ENCODE peak calls at places on chromosomes 4 and X, in nine cellular contexts. One of them, this sample, is unnamed.

GRCh38 chr4:29459926-29460325 is 1260.2 kb upstream of the PCDH7 start:
- DNase-seq in mesothelial cell of epicardium: no peak
- DNase-seq in mucosa of descending colon: no peak
- DNase-seq in progenitor cell of endocrine pancreas: no peak
- DNase-seq in AG09319: no peak
- DNase-seq in glutamatergic neuron: no peak
- DNase-seq in endodermal cell: no peak
- DNase-seq in HCT116: no peak
- DNase-seq in left ventricle myocardium inferior: no peak
- DNase-seq in this sample: no peak

GRCh38 chr4:152458801-152459302 is 77.0 kb downstream of the FBXW7 start:
- DNase-seq in HCT116: no peak
- DNase-seq in left ventricle myocardium inferior: no peak
- DNase-seq in mucosa of descending colon: no peak
- DNase-seq in mesothelial cell of epicardium: no peak
- DNase-seq in glutamatergic neuron: no peak
- DNase-seq in endodermal cell: no peak
- DNase-seq in progenitor cell of endocrine pancreas: no peak
- DNase-seq in AG09319: no peak
- DNase-seq in this sample: no peak

GRCh38 chr4:46549125-46549524 is 159.2 kb upstream of the GABRA2 start:
- DNase-seq in mucosa of descending colon: no peak
- DNase-seq in HCT116: no peak
- DNase-seq in mesothelial cell of epicardium: no peak
- DNase-seq in left ventricle myocardium inferior: no peak
- DNase-seq in endodermal cell: no peak
- DNase-seq in progenitor cell of endocrine pancreas: no peak
- DNase-seq in AG09319: no peak
- DNase-seq in glutamatergic neuron: no peak
- DNase-seq in this sample: no peak

GRCh38 chr4:20395160-20395773 is 143.6 kb downstream of the SLIT2 start:
- DNase-seq in progenitor cell of endocrine pancreas: peak
- DNase-seq in glutamatergic neuron: peak
- DNase-seq in AG09319: no peak
- DNase-seq in endodermal cell: peak
- DNase-seq in HCT116: peak
- DNase-seq in mucosa of descending colon: no peak
- DNase-seq in mesothelial cell of epicardium: no peak
- DNase-seq in left ventricle myocardium inferior: no peak
- DNase-seq in this sample: no peak

GRCh38 chr4:152696764-152697250 is 17.0 kb upstream of the TMEM154 start:
- DNase-seq in left ventricle myocardium inferior: no peak
- DNase-seq in mesothelial cell of epicardium: no peak
- DNase-seq in endodermal cell: no peak
- DNase-seq in HCT116: peak
- DNase-seq in AG09319: no peak
- DNase-seq in progenitor cell of endocrine pancreas: no peak
- DNase-seq in glutamatergic neuron: no peak
- DNase-seq in mucosa of descending colon: no peak
- DNase-seq in this sample: no peak

GRCh38 chr4:13559414-13559813 is 15.1 kb upstream of the NKX3-2 start:
- DNase-seq in AG09319: peak
- DNase-seq in mesothelial cell of epicardium: no peak
- DNase-seq in glutamatergic neuron: no peak
- DNase-seq in progenitor cell of endocrine pancreas: no peak
- DNase-seq in left ventricle myocardium inferior: no peak
- DNase-seq in endodermal cell: no peak
- DNase-seq in mucosa of descending colon: no peak
- DNase-seq in HCT116: no peak
- DNase-seq in this sample: no peak

GRCh38 chr4:26356067-26356466 is 35.3 kb downstream of the RBPJ start:
- DNase-seq in mesothelial cell of epicardium: no peak
- DNase-seq in AG09319: no peak
- DNase-seq in progenitor cell of endocrine pancreas: no peak
- DNase-seq in mucosa of descending colon: no peak
- DNase-seq in glutamatergic neuron: no peak
- DNase-seq in endodermal cell: no peak
- DNase-seq in HCT116: no peak
- DNase-seq in left ventricle myocardium inferior: no peak
- DNase-seq in this sample: no peak

GRCh38 chrX:135688137-135688536 is 25.3 kb upstream of the CT45A1 start:
- DNase-seq in mesothelial cell of epicardium: no peak
- DNase-seq in glutamatergic neuron: peak
- DNase-seq in endodermal cell: peak
- DNase-seq in AG09319: no peak
- DNase-seq in HCT116: peak
- DNase-seq in progenitor cell of endocrine pancreas: no peak
- DNase-seq in mucosa of descending colon: no peak
- DNase-seq in left ventricle myocardium inferior: no peak
- DNase-seq in this sample: no peak

GRCh38 chr4:104490096-104490769 is 4.5 kb downstream of the CXXC4 start:
- DNase-seq in mucosa of descending colon: no peak
- DNase-seq in glutamatergic neuron: no peak
- DNase-seq in AG09319: no peak
- DNase-seq in endodermal cell: peak
- DNase-seq in HCT116: no peak
- DNase-seq in left ventricle myocardium inferior: no peak
- DNase-seq in progenitor cell of endocrine pancreas: no peak
- DNase-seq in mesothelial cell of epicardium: no peak
- DNase-seq in this sample: no peak

GRCh38 chrX:51420610-51421009 is 75.8 kb downstream of the NUDT11 start:
- DNase-seq in mucosa of descending colon: no peak
- DNase-seq in mesothelial cell of epicardium: no peak
- DNase-seq in left ventricle myocardium inferior: no peak
- DNase-seq in progenitor cell of endocrine pancreas: no peak
- DNase-seq in endodermal cell: no peak
- DNase-seq in glutamatergic neuron: no peak
- DNase-seq in AG09319: no peak
- DNase-seq in HCT116: peak
- DNase-seq in this sample: no peak

GRCh38 chrX:12390301-12390700 is 252.0 kb downstream of the FRMPD4 start:
- DNase-seq in progenitor cell of endocrine pancreas: no peak
- DNase-seq in glutamatergic neuron: no peak
- DNase-seq in AG09319: no peak
- DNase-seq in endodermal cell: no peak
- DNase-seq in HCT116: no peak
- DNase-seq in left ventricle myocardium inferior: no peak
- DNase-seq in mesothelial cell of epicardium: no peak
- DNase-seq in mucosa of descending colon: no peak
- DNase-seq in this sample: no peak

GRCh38 chr4:139814285-139815015 is 148.8 kb downstream of the MGST2 start:
- DNase-seq in progenitor cell of endocrine pancreas: no peak
- DNase-seq in glutamatergic neuron: no peak
- DNase-seq in left ventricle myocardium inferior: no peak
- DNase-seq in AG09319: no peak
- DNase-seq in HCT116: no peak
- DNase-seq in endodermal cell: no peak
- DNase-seq in mucosa of descending colon: no peak
- DNase-seq in mesothelial cell of epicardium: no peak
- DNase-seq in this sample: no peak

GRCh38 chr4:176123710-176124407 is 58.2 kb downstream of the WDR17 start:
- DNase-seq in mesothelial cell of epicardium: no peak
- DNase-seq in glutamatergic neuron: peak
- DNase-seq in left ventricle myocardium inferior: no peak
- DNase-seq in HCT116: peak
- DNase-seq in progenitor cell of endocrine pancreas: no peak
- DNase-seq in endodermal cell: peak
- DNase-seq in AG09319: no peak
- DNase-seq in mucosa of descending colon: no peak
- DNase-seq in this sample: no peak

GRCh38 chrX:6460893-6461490 is 73.9 kb downstream of the VCX3A start:
- DNase-seq in left ventricle myocardium inferior: no peak
- DNase-seq in progenitor cell of endocrine pancreas: no peak
- DNase-seq in HCT116: no peak
- DNase-seq in glutamatergic neuron: no peak
- DNase-seq in AG09319: no peak
- DNase-seq in mesothelial cell of epicardium: no peak
- DNase-seq in endodermal cell: no peak
- DNase-seq in mucosa of descending colon: no peak
- DNase-seq in this sample: no peak

GRCh38 chr4:159946983-159947645 is 844.2 kb downstream of the RAPGEF2 start:
- DNase-seq in progenitor cell of endocrine pancreas: no peak
- DNase-seq in AG09319: no peak
- DNase-seq in glutamatergic neuron: no peak
- DNase-seq in endodermal cell: no peak
- DNase-seq in left ventricle myocardium inferior: no peak
- DNase-seq in mesothelial cell of epicardium: no peak
- DNase-seq in mucosa of descending colon: no peak
- DNase-seq in HCT116: peak
- DNase-seq in this sample: no peak

GRCh38 chr4:37890501-37891220 is at the start of gene TBC1D1:
- DNase-seq in endodermal cell: peak
- DNase-seq in mucosa of descending colon: peak
- DNase-seq in mesothelial cell of epicardium: no peak
- DNase-seq in glutamatergic neuron: peak
- DNase-seq in AG09319: no peak
- DNase-seq in progenitor cell of endocrine pancreas: peak
- DNase-seq in left ventricle myocardium inferior: peak
- DNase-seq in HCT116: no peak
- DNase-seq in this sample: peak

GRCh38 chrX:13048265-13048664 is 3.8 kb upstream of the FAM9C start:
- DNase-seq in mucosa of descending colon: no peak
- DNase-seq in endodermal cell: no peak
- DNase-seq in left ventricle myocardium inferior: no peak
- DNase-seq in HCT116: no peak
- DNase-seq in progenitor cell of endocrine pancreas: no peak
- DNase-seq in AG09319: no peak
- DNase-seq in glutamatergic neuron: no peak
- DNase-seq in mesothelial cell of epicardium: no peak
- DNase-seq in this sample: no peak

GRCh38 chr4:122701061-122701460 is 31.4 kb upstream of the BBS12 start:
- DNase-seq in mesothelial cell of epicardium: no peak
- DNase-seq in left ventricle myocardium inferior: no peak
- DNase-seq in progenitor cell of endocrine pancreas: no peak
- DNase-seq in glutamatergic neuron: no peak
- DNase-seq in endodermal cell: no peak
- DNase-seq in mucosa of descending colon: no peak
- DNase-seq in HCT116: no peak
- DNase-seq in AG09319: no peak
- DNase-seq in this sample: no peak

GRCh38 chr4:38894340-38894982 is 26.9 kb downstream of the FAM114A1 start:
- DNase-seq in HCT116: no peak
- DNase-seq in progenitor cell of endocrine pancreas: no peak
- DNase-seq in mesothelial cell of epicardium: no peak
- DNase-seq in left ventricle myocardium inferior: no peak
- DNase-seq in glutamatergic neuron: no peak
- DNase-seq in endodermal cell: no peak
- DNase-seq in AG09319: no peak
- DNase-seq in mucosa of descending colon: no peak
- DNase-seq in this sample: no peak
- TF ChIP-seq CTCF in HCT116: peak
- TF ChIP-seq CTCF in progenitor cell of endocrine pancreas: no peak
- TF ChIP-seq CTCF in mesothelial cell of epicardium: no peak
- TF ChIP-seq CTCF in left ventricle myocardium inferior: no peak
- TF ChIP-seq CTCF in glutamatergic neuron: no peak
- TF ChIP-seq CTCF in endodermal cell: no peak
- TF ChIP-seq CTCF in AG09319: no peak
- TF ChIP-seq CTCF in mucosa of descending colon: no peak
- TF ChIP-seq CTCF in this sample: no peak

GRCh38 chr4:107380836-107381438 is 339.1 kb downstream of the PAPSS1 start:
- DNase-seq in glutamatergic neuron: no peak
- DNase-seq in endodermal cell: no peak
- DNase-seq in mucosa of descending colon: no peak
- DNase-seq in progenitor cell of endocrine pancreas: no peak
- DNase-seq in AG09319: no peak
- DNase-seq in mesothelial cell of epicardium: no peak
- DNase-seq in left ventricle myocardium inferior: no peak
- DNase-seq in HCT116: no peak
- DNase-seq in this sample: no peak

GRCh38 chr4:107380190-107380589 is 339.8 kb downstream of the PAPSS1 start:
- DNase-seq in AG09319: no peak
- DNase-seq in endodermal cell: no peak
- DNase-seq in left ventricle myocardium inferior: no peak
- DNase-seq in glutamatergic neuron: no peak
- DNase-seq in mesothelial cell of epicardium: no peak
- DNase-seq in mucosa of descending colon: no peak
- DNase-seq in progenitor cell of endocrine pancreas: no peak
- DNase-seq in HCT116: no peak
- DNase-seq in this sample: no peak

GRCh38 chr4:107376293-107376692 is 340.2 kb upstream of the DKK2 start:
- DNase-seq in mesothelial cell of epicardium: no peak
- DNase-seq in left ventricle myocardium inferior: no peak
- DNase-seq in progenitor cell of endocrine pancreas: no peak
- DNase-seq in AG09319: no peak
- DNase-seq in mucosa of descending colon: no peak
- DNase-seq in glutamatergic neuron: no peak
- DNase-seq in endodermal cell: no peak
- DNase-seq in HCT116: no peak
- DNase-seq in this sample: no peak

GRCh38 chr4:107379054-107379869 is 340.8 kb downstream of the PAPSS1 start:
- DNase-seq in progenitor cell of endocrine pancreas: no peak
- DNase-seq in AG09319: no peak
- DNase-seq in endodermal cell: no peak
- DNase-seq in glutamatergic neuron: no peak
- DNase-seq in mesothelial cell of epicardium: no peak
- DNase-seq in HCT116: no peak
- DNase-seq in mucosa of descending colon: no peak
- DNase-seq in left ventricle myocardium inferior: no peak
- DNase-seq in this sample: no peak
- TF ChIP-seq CTCF in progenitor cell of endocrine pancreas: no peak
- TF ChIP-seq CTCF in AG09319: peak
- TF ChIP-seq CTCF in endodermal cell: no peak
- TF ChIP-seq CTCF in glutamatergic neuron: no peak
- TF ChIP-seq CTCF in mesothelial cell of epicardium: no peak
- TF ChIP-seq CTCF in HCT116: no peak
- TF ChIP-seq CTCF in mucosa of descending colon: no peak
- TF ChIP-seq CTCF in left ventricle myocardium inferior: no peak
- TF ChIP-seq CTCF in this sample: no peak

GRCh38 chrX:30910124-30910860 is 21.2 kb upstream of the TAB3 start:
- DNase-seq in mucosa of descending colon: no peak
- DNase-seq in left ventricle myocardium inferior: no peak
- DNase-seq in progenitor cell of endocrine pancreas: no peak
- DNase-seq in endodermal cell: peak
- DNase-seq in HCT116: no peak
- DNase-seq in AG09319: no peak
- DNase-seq in glutamatergic neuron: no peak
- DNase-seq in mesothelial cell of epicardium: no peak
- DNase-seq in this sample: no peak
- TF ChIP-seq CTCF in mucosa of descending colon: no peak
- TF ChIP-seq CTCF in left ventricle myocardium inferior: no peak
- TF ChIP-seq CTCF in progenitor cell of endocrine pancreas: no peak
- TF ChIP-seq CTCF in endodermal cell: no peak
- TF ChIP-seq CTCF in HCT116: no peak
- TF ChIP-seq CTCF in AG09319: no peak
- TF ChIP-seq CTCF in glutamatergic neuron: no peak
- TF ChIP-seq CTCF in mesothelial cell of epicardium: no peak
- TF ChIP-seq CTCF in this sample: no peak

GRCh38 chrX:81168391-81168790 is 33.3 kb downstream of the HMGN5 start:
- DNase-seq in glutamatergic neuron: no peak
- DNase-seq in mucosa of descending colon: no peak
- DNase-seq in endodermal cell: no peak
- DNase-seq in progenitor cell of endocrine pancreas: no peak
- DNase-seq in AG09319: no peak
- DNase-seq in HCT116: no peak
- DNase-seq in mesothelial cell of epicardium: no peak
- DNase-seq in left ventricle myocardium inferior: no peak
- DNase-seq in this sample: no peak

DNA sequence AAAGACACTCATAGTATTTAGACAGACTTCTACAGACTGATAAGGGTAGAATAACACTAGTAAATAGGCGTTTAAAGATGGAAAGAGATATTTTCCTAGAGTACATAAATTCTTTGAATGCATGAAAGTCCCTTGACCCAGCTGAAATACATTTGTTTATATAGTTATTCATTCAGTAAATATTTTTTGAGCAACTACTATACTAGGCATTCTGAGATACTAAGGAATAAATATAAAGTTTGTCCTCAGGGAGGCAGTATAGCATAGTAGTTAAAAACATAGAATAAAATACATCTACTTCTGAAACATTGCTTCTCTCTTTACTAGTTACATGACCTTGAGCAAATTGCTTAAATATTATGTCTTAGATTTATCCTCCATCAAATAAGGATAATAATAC is 27.4 kb downstream of the HMGN5 start:
- DNase-seq in mesothelial cell of epicardium: no peak
- DNase-seq in glutamatergic neuron: no peak
- DNase-seq in HCT116: no peak
- DNase-seq in left ventricle myocardium inferior: no peak
- DNase-seq in mucosa of descending colon: no peak
- DNase-seq in progenitor cell of endocrine pancreas: no peak
- DNase-seq in AG09319: peak
- DNase-seq in endodermal cell: no peak
- DNase-seq in this sample: no peak
- TF ChIP-seq CTCF in mesothelial cell of epicardium: no peak
- TF ChIP-seq CTCF in glutamatergic neuron: peak
- TF ChIP-seq CTCF in HCT116: peak
- TF ChIP-seq CTCF in left ventricle myocardium inferior: peak
- TF ChIP-seq CTCF in mucosa of descending colon: no peak
- TF ChIP-seq CTCF in progenitor cell of endocrine pancreas: peak
- TF ChIP-seq CTCF in AG09319: peak
- TF ChIP-seq CTCF in endodermal cell: peak
- TF ChIP-seq CTCF in this sample: no peak

This sample was measured in natural killer cell.